ENCODE peak calls at places on chromosomes 2 and 18, in nine cellular contexts. S is cardiac muscle cell, N is Peyer's patch, Z is GM23248, K is SK-N-SH, H is astrocyte, O is RWPE1, A is PC-9, E is Panc1. G is an unnamed sample.

GRCh38 chr2:120323807-120324399 is 22.0 kb upstream of the INHBB start:
- DNase-seq in Z (no peak), H (peak; percentile 34), A (peak; percentile 97), O (no peak), N (no peak), S (no peak), K (no peak), E (no peak), G (no peak)

GRCh38 chr2:217901826-217902225 is 101.0 kb downstream of the TNS1 start:
- DNase-seq in H (peak; percentile 83), K (no peak), O (no peak), A (no peak), S (no peak), E (no peak), N (no peak), Z (peak; percentile 92), G (peak; percentile 59)

GRCh38 chr2:12890481-12890980 is 173.8 kb downstream of the TRIB2 start:
- DNase-seq in K (no peak), E (no peak), S (no peak), O (no peak), N (no peak), A (no peak), H (no peak), Z (no peak), G (no peak)

GRCh38 chr2:171436307-171436706 is 2.3 kb downstream of the DCAF17 start:
- DNase-seq in A (peak; percentile 83), E (peak; percentile 20), K (no peak), Z (peak; percentile 80), S (no peak), N (no peak), O (peak; percentile 47), H (peak; percentile 89), G (peak; percentile 44)

GRCh38 chr18:46110406-46110805 is 6.2 kb downstream of the HAUS1 start:
- DNase-seq in Z (no peak), S (no peak), O (no peak), A (no peak), E (no peak), K (no peak), H (no peak), N (no peak), G (no peak)

GRCh38 chr2:226790006-226790405 is 9.6 kb downstream of the IRS1 start:
- DNase-seq in S (no peak), E (no peak), A (no peak), H (no peak), N (no peak), Z (peak; percentile 22), K (no peak), O (no peak), G (no peak)

GRCh38 chr18:10453885-10454772 is at the start of gene APCDD1:
- DNase-seq in N (peak; percentile 61), O (peak; percentile 30), E (no peak), K (peak; percentile 88), H (no peak), A (no peak), Z (peak; percentile 55), S (peak; percentile 86), G (no peak)

GRCh38 chr2:12321017-12321641 is 395.6 kb upstream of the TRIB2 start:
- DNase-seq in K (no peak), A (no peak), Z (peak; percentile 96), H (peak; percentile 99), E (no peak), S (no peak), O (peak; percentile 63), N (no peak), G (peak; percentile 90)

GRCh38 chr18:33755918-33756590 is 178.0 kb downstream of the ASXL3 start:
- DNase-seq in N (peak; percentile 71), S (no peak), H (peak; percentile 94), A (peak; percentile 46), Z (peak; percentile 95), O (peak; percentile 49), E (peak; percentile 81), K (no peak), G (peak; percentile 69)

GRCh38 chr2:221570321-221571107 is 1.6 kb downstream of the EPHA4 start:
- DNase-seq in H (no peak), A (no peak), K (peak; percentile 3), S (peak; percentile 45), Z (peak; percentile 45), E (no peak), O (no peak), N (peak; percentile 50), G (no peak)

GRCh38 chr18:50775207-50775606 is 44.6 kb downstream of the MRO start:
- DNase-seq in Z (no peak), K (no peak), N (no peak), A (no peak), H (no peak), S (no peak), E (no peak), O (no peak), G (no peak)

GRCh38 chr2:144629937-144630336 is 110.0 kb upstream of the ZEB2 start:
- DNase-seq in H (no peak), N (no peak), S (no peak), Z (peak; percentile 42), K (no peak), E (no peak), O (no peak), A (no peak), G (no peak)

GRCh38 chr2:65658871-65659270 is 226.5 kb upstream of the SPRED2 start:
- DNase-seq in K (no peak), H (peak; percentile 80), O (peak; percentile 18), N (no peak), S (no peak), E (no peak), A (peak; percentile 62), Z (no peak), G (no peak)

GRCh38 chr18:53796042-53796729 is 428.3 kb downstream of the MBD2 start:
- DNase-seq in E (no peak), A (no peak), Z (peak; percentile 96), N (no peak), S (no peak), H (peak; percentile 91), K (no peak), O (peak; percentile 29), G (peak; percentile 18)

GRCh38 chr2:61016392-61017002 is 1.0 kb upstream of the PEX13 start:
- DNase-seq in E (no peak), H (no peak), Z (no peak), O (no peak), S (no peak), N (no peak), K (peak; percentile 10), A (peak; percentile 68), G (no peak)

GRCh38 chr2:61017003-61017555 is 441 bp upstream of the PEX13 start:
- DNase-seq in S (peak; percentile 77), E (peak; percentile 78), Z (peak; percentile 86), H (peak; percentile 72), N (peak; percentile 89), O (peak; percentile 82), A (peak; percentile 94), K (peak; percentile 75), G (peak; percentile 32)

GRCh38 chr2:61015971-61016370 is 1.5 kb upstream of the PEX13 start:
- DNase-seq in O (peak; percentile 20), N (no peak), H (no peak), K (no peak), E (no peak), Z (no peak), S (no peak), A (peak; percentile 94), G (no peak)

GRCh38 chr2:61013382-61013781 is 4.1 kb upstream of the PEX13 start:
- DNase-seq in H (no peak), A (no peak), O (no peak), S (no peak), K (no peak), E (no peak), Z (no peak), N (no peak), G (no peak)

GRCh38 chr2:61014805-61015204 is 2.7 kb upstream of the PEX13 start:
- DNase-seq in O (peak; percentile 24), H (no peak), E (no peak), N (no peak), A (peak; percentile 95), S (no peak), Z (no peak), K (no peak), G (no peak)
- H3K27ac ChIP-seq in O (peak overlapping the region; percentile 73), H (no peak overlapping the region), E (no peak overlapping the region), N (no peak overlapping the region), A (peak overlapping the region; percentile 98), S (no peak overlapping the region), Z (no peak overlapping the region), K (no peak overlapping the region), G (no peak overlapping the region)

GRCh38 chr18:58392336-58393000 is 236.4 kb downstream of the ALPK2 start:
- DNase-seq in S (no peak), N (no peak), O (no peak), H (peak; percentile 94), Z (peak; percentile 71), A (no peak), K (no peak), E (no peak), G (no peak)
- H3K27ac ChIP-seq in S (no peak overlapping the region), N (no peak overlapping the region), O (no peak overlapping the region), H (peak overlapping the region; percentile 48), Z (no peak overlapping the region), A (no peak overlapping the region), K (no peak overlapping the region), E (no peak overlapping the region), G (no peak overlapping the region)

GRCh38 chr2:233060500-233061006 is 411 bp downstream of the INPP5D start:
- DNase-seq in A (no peak), S (no peak), E (no peak), K (no peak), O (no peak), Z (no peak), N (no peak), H (no peak), G (no peak)

GRCh38 chr2:233059547-233059796 is 670 bp upstream of the INPP5D start:
- DNase-seq in Z (no peak), K (no peak), H (no peak), E (no peak), A (no peak), O (no peak), N (no peak), S (no peak), G (no peak)

GRCh38 chr2:233056961-233057605 is 3.1 kb upstream of the INPP5D start:
- DNase-seq in E (no peak), S (no peak), Z (no peak), O (no peak), N (no peak), K (no peak), A (no peak), H (no peak), G (no peak)

GRCh38 chr2:233059797-233060499 is at the start of gene INPP5D:
- DNase-seq in E (no peak), N (peak; percentile 91), Z (no peak), H (no peak), S (no peak), K (no peak), A (no peak), O (no peak), G (no peak)

GRCh38 chr2:233058717-233059546 is 1.2 kb upstream of the INPP5D start:
- DNase-seq in H (no peak), A (no peak), N (no peak), K (no peak), S (no peak), Z (no peak), O (no peak), E (no peak), G (no peak)
- H3K27ac ChIP-seq in H (no peak overlapping the region), A (no peak overlapping the region), N (peak overlapping the region; percentile 80), K (no peak overlapping the region), S (no peak overlapping the region), Z (no peak overlapping the region), O (no peak overlapping the region), E (no peak overlapping the region), G (no peak overlapping the region)

DNA sequence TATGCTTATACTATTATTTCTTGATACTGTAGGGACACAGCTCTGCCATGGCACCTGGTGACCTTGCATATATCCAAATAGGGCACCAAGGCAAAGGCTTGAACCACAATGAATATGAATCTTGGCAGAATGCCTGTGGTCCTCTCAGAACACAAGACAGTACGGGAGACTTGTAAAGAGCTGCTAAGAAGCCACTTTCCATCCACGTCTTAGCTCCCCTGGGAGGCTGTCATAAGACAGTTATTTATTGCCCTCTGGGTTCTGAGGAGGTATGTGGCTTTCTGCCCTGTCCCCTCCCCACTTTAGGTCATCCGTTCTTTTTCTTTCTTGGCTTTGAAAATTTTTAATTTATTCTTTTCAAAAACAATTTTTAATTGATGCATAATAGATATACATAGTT is 29.8 kb upstream of the MRPL33 start:
- DNase-seq in K (no peak), Z (no peak), E (no peak), A (no peak), H (no peak), S (no peak), O (no peak), N (no peak), G (no peak)
- H3K27ac ChIP-seq in K (no peak overlapping the region), Z (no peak overlapping the region), E (no peak overlapping the region), A (no peak overlapping the region), H (no peak overlapping the region), S (no peak overlapping the region), O (no peak overlapping the region), N (no peak overlapping the region), G (no peak overlapping the region)